ENCODE peak calls at places on chromosomes 12 and 14, in five cellular contexts. H is neural crest cell, E is lung, A is choroid plexus epithelial cell, Q is fibroblast of villous mesenchyme. X is an unnamed sample.

GRCh38 chr12:66107451-66107915 is 23.1 kb downstream of the LLPH start:
- DNase-seq in H (peak; percentile 80), E (peak; percentile 77), A (peak; percentile 95), Q (peak; percentile 95), X (peak; percentile 51)

GRCh38 chr12:123450636-123451035 is 7.3 kb upstream of the SNRNP35 start:
- DNase-seq in H (no peak), E (no peak), A (no peak), Q (no peak), X (no peak)

GRCh38 chr12:96503971-96504370 is 14.6 kb downstream of the CFAP54 start:
- DNase-seq in H (no peak), E (no peak), A (peak; percentile 57), Q (no peak), X (no peak)

GRCh38 chr12:96506776-96507175 is 17.4 kb downstream of the CFAP54 start:
- DNase-seq in H (no peak), E (no peak), A (no peak), Q (no peak), X (no peak)

GRCh38 chr12:30484658-30485057 is 211.0 kb downstream of the IPO8 start:
- DNase-seq in H (no peak), E (no peak), A (no peak), Q (no peak), X (no peak)

GRCh38 chr12:107091989-107092641 is 1.2 kb downstream of the CRY1 start:
- DNase-seq in H (peak; percentile 34), E (peak; percentile 32), A (peak; percentile 98), Q (peak; percentile 97), X (peak; percentile 30)

GRCh38 chr14:28772613-28773012 is 6.0 kb downstream of the FOXG1 start:
- DNase-seq in H (no peak), E (no peak), A (no peak), Q (no peak), X (no peak)

GRCh38 chr14:46259536-46259935 is 392.0 kb downstream of the RPL10L start:
- DNase-seq in H (no peak), E (no peak), A (no peak), Q (no peak), X (no peak)

GRCh38 chr14:100065161-100065871 is at the start of gene EVL:
- DNase-seq in H (no peak), E (no peak), A (no peak), Q (no peak), X (no peak)

GRCh38 chr12:57465030-57465746 is 5.6 kb downstream of the GLI1 start:
- DNase-seq in H (no peak), E (no peak), A (no peak), Q (no peak), X (no peak)

GRCh38 chr12:113727651-113728061 is 238.5 kb downstream of the RBM19 start:
- DNase-seq in H (no peak), E (no peak), A (no peak), Q (no peak), X (no peak)

GRCh38 chr12:53795927-53796326 is 44.1 kb upstream of the CISTR start:
- DNase-seq in H (no peak), E (no peak), A (no peak), Q (no peak), X (no peak)

GRCh38 chr14:90531497-90531896 is 134.7 kb downstream of the CALM1 start:
- DNase-seq in H (no peak), E (no peak), A (no peak), Q (no peak), X (no peak)

GRCh38 chr14:38079268-38079667 is 128.4 kb upstream of the SSTR1 start:
- DNase-seq in H (no peak), E (no peak), A (peak; percentile 6), Q (peak; percentile 73), X (no peak)

GRCh38 chr14:101177301-101178055 is 274.0 kb upstream of the RTL1 start:
- DNase-seq in H (no peak), E (no peak), A (no peak), Q (no peak), X (no peak)

GRCh38 chr14:100605706-100606686 is 18.8 kb upstream of the BEGAIN start:
- DNase-seq in H (no peak), E (no peak), A (peak; percentile 55), Q (no peak), X (no peak)

GRCh38 chr12:38417101-38417500 is 100.5 kb downstream of the ALG10B start:
- DNase-seq in H (no peak), E (no peak), A (no peak), Q (no peak), X (no peak)

GRCh38 chr12:93679308-93679933 is 2.2 kb downstream of the CRADD start:
- DNase-seq in H (no peak), E (no peak), A (no peak), Q (no peak), X (no peak)

GRCh38 chr14:96502621-96503251 is 554 bp downstream of the PAPOLA start:
- DNase-seq in H (peak; percentile 29), E (peak; percentile 59), A (peak; percentile 44), Q (peak; percentile 54), X (no peak)

GRCh38 chr12:124577986-124578385 is 10.6 kb upstream of the NCOR2 start:
- DNase-seq in H (no peak), E (no peak), A (no peak), Q (no peak), X (no peak)

GRCh38 chr14:61519106-61519505 is 176.2 kb upstream of the HIF1A start:
- DNase-seq in H (no peak), E (no peak), A (no peak), Q (no peak), X (no peak)

GRCh38 chr12:26203167-26203566 is 7.8 kb downstream of the SSPN start:
- DNase-seq in H (no peak), E (no peak), A (no peak), Q (no peak), X (no peak)

GRCh38 chr12:104280703-104281458 is 22.7 kb upstream of the EID3 start:
- DNase-seq in H (no peak), E (no peak), A (peak; percentile 94), Q (peak; percentile 94), X (no peak)

GRCh38 chr14:27845241-27845850 is 921.2 kb upstream of the FOXG1 start:
- DNase-seq in H (no peak), E (no peak), A (no peak), Q (no peak), X (no peak)

GRCh38 chr12:3634348-3634747 is 118.6 kb downstream of the CRACR2A start:
- DNase-seq in H (no peak), E (no peak), A (no peak), Q (no peak), X (no peak)

GRCh38 chr14:53209370-53209769 is 56.2 kb upstream of the DDHD1 start:
- DNase-seq in H (no peak), E (no peak), A (peak; percentile 67), Q (no peak), X (no peak)

GRCh38 chr14:72644758-72645489 is 249.0 kb downstream of the DPF3 start:
- DNase-seq in H (no peak), E (no peak), A (no peak), Q (no peak), X (no peak)

GRCh38 chr14:72433511-72433910 is 460.4 kb downstream of the DPF3 start:
- DNase-seq in H (no peak), E (no peak), A (peak; percentile 63), Q (no peak), X (no peak)

GRCh38 chr12:130026608-130027176 is 122.9 kb upstream of the TMEM132D start:
- DNase-seq in H (peak; percentile 55), E (no peak), A (peak; percentile 44), Q (no peak), X (peak; percentile 37)

GRCh38 chr14:29687071-29687765 is 240.4 kb downstream of the PRKD1 start:
- DNase-seq in H (no peak), E (no peak), A (peak; percentile 2), Q (no peak), X (no peak)

GRCh38 chr12:88208661-88209060 is 66.6 kb downstream of the TMTC3 start:
- DNase-seq in H (no peak), E (no peak), A (no peak), Q (no peak), X (no peak)

GRCh38 chr14:74517731-74518130 is 24.2 kb downstream of the ISCA2 start:
- DNase-seq in H (no peak), E (no peak), A (no peak), Q (no peak), X (no peak)

GRCh38 chr12:79203103-79203502 is 338.5 kb downstream of the SYT1 start:
- DNase-seq in H (no peak), E (no peak), A (no peak), Q (no peak), X (no peak)

GRCh38 chr12:122336015-122336946 is 70.0 kb upstream of the VPS33A start:
- DNase-seq in H (peak; percentile 22), E (no peak), A (peak; percentile 62), Q (peak; percentile 49), X (no peak)

GRCh38 chr12:82765971-82766705 is 79.4 kb downstream of the TMTC2 start:
- DNase-seq in H (no peak), E (no peak), A (peak; percentile 16), Q (no peak), X (no peak)

GRCh38 chr12:41621288-41621687 is 433.2 kb downstream of the PDZRN4 start:
- DNase-seq in H (no peak), E (no peak), A (no peak), Q (no peak), X (no peak)

GRCh38 chr14:71753976-71754375 is 178.3 kb upstream of the RGS6 start:
- DNase-seq in H (no peak), E (no peak), A (no peak), Q (no peak), X (no peak)

GRCh38 chr14:94599656-94600004 is 12.6 kb upstream of the SERPINA3 start:
- DNase-seq in H (no peak), E (no peak), A (peak; percentile 43), Q (no peak), X (no peak)
- TF ChIP-seq CTCF in H (no peak), E (no peak), A (no peak), Q (no peak), X (no peak)

GRCh38 chr12:64609543-64610091 is 678 bp upstream of the RASSF3 start:
- DNase-seq in H (no peak), E (no peak), A (peak; percentile 37), Q (peak; percentile 34), X (no peak)

GRCh38 chr12:64610660-64611429 is 550 bp downstream of the RASSF3 start:
- DNase-seq in H (peak; percentile 47), E (peak; percentile 67), A (peak; percentile 60), Q (peak; percentile 58), X (peak; percentile 52)

GRCh38 chr12:64612843-64613242 is 2.5 kb downstream of the RASSF3 start:
- DNase-seq in H (no peak), E (no peak), A (peak; percentile 22), Q (peak; percentile 68), X (no peak)

GRCh38 chr12:64610092-64610659 is at the start of gene RASSF3:
- DNase-seq in H (peak; percentile 62), E (peak; percentile 71), A (peak; percentile 72), Q (peak; percentile 81), X (peak; percentile 56)

GRCh38 chr12:64611430-64612286 is 1.4 kb downstream of the RASSF3 start:
- DNase-seq in H (peak; percentile 5), E (peak; percentile 43), A (peak; percentile 33), Q (peak; percentile 52), X (no peak)
- TF ChIP-seq CTCF in H (no peak), E (no peak), A (peak; percentile 28), Q (peak; percentile 8), X (no peak)

GRCh38 chr14:22420598-22421186 is 168.3 kb downstream of the DAD1 start:
- DNase-seq in H (no peak), E (no peak), A (peak; percentile 50), Q (peak; percentile 28), X (no peak)
- TF ChIP-seq CTCF in H (no peak), E (no peak), A (peak; percentile 29), Q (no peak), X (no peak)

GRCh38 chr14:59707778-59708635 is 131.4 kb upstream of the CCDC175 start:
- DNase-seq in H (no peak), E (no peak), A (peak; percentile 46), Q (no peak), X (no peak)
- TF ChIP-seq CTCF in H (no peak), E (no peak), A (peak; percentile 32), Q (no peak), X (no peak)